ENCODE peak calls at places on chromosomes 16 and 17, in nine cellular contexts. T, N, Z, Q, R, L, G, J and H are unnamed samples.

GRCh38 chr17:67491678-67492019 is 114.6 kb downstream of the PITPNC1 start:
- DNase-seq in T (no peak), N (no peak), Z (no peak), Q (no peak), R (no peak), L (no peak), G (no peak), J (no peak), H (no peak)

GRCh38 chr17:7296189-7296861 is 1.9 kb upstream of the YBX2 start:
- DNase-seq in T (peak; percentile 85), N (peak; percentile 85), Z (no peak), Q (peak; percentile 76), R (peak; percentile 98), L (no peak), G (peak; percentile 80), J (peak; percentile 82), H (peak; percentile 91)

GRCh38 chr17:30290696-30291570 is 811 bp downstream of the BLMH start:
- DNase-seq in T (peak; percentile 61), N (no peak), Z (no peak), Q (peak; percentile 58), R (peak; percentile 89), L (no peak), G (peak; percentile 44), J (peak; percentile 33), H (peak; percentile 50)

GRCh38 chr16:56812884-56813283 is 52.1 kb upstream of the SLC12A3 start:
- DNase-seq in T (no peak), N (no peak), Z (no peak), Q (no peak), R (no peak), L (no peak), G (no peak), J (peak; percentile 61), H (no peak)

GRCh38 chr16:69823831-69824563 is 61.9 kb downstream of the WWP2 start:
- DNase-seq in T (peak; percentile 87), N (peak; percentile 70), Z (no peak), Q (no peak), R (no peak), L (no peak), G (no peak), J (peak; percentile 8), H (peak; percentile 76)

GRCh38 chr17:63544467-63545301 is 5.6 kb upstream of the DCAF7 start:
- DNase-seq in T (no peak), N (no peak), Z (no peak), Q (no peak), R (peak; percentile 50), L (no peak), G (no peak), J (no peak), H (no peak)

GRCh38 chr17:2710804-2711607 is 558 bp downstream of the CLUH start:
- DNase-seq in T (peak; percentile 61), N (no peak), Z (no peak), Q (peak; percentile 63), R (peak; percentile 91), L (no peak), G (no peak), J (no peak), H (no peak)

GRCh38 chr17:35745749-35746320 is 7.2 kb downstream of the GAS2L2 start:
- DNase-seq in T (no peak), N (no peak), Z (no peak), Q (no peak), R (no peak), L (no peak), G (no peak), J (no peak), H (no peak)

GRCh38 chr17:45663772-45664171 is 120.3 kb upstream of the CRHR1 start:
- DNase-seq in T (no peak), N (no peak), Z (no peak), Q (no peak), R (no peak), L (no peak), G (no peak), J (no peak), H (no peak)

GRCh38 chr17:45668316-45668715 is 115.8 kb upstream of the CRHR1 start:
- DNase-seq in T (no peak), N (no peak), Z (no peak), Q (no peak), R (no peak), L (no peak), G (no peak), J (no peak), H (no peak)

GRCh38 chr17:45666641-45667040 is 117.5 kb upstream of the CRHR1 start:
- DNase-seq in T (no peak), N (no peak), Z (no peak), Q (no peak), R (no peak), L (no peak), G (no peak), J (no peak), H (no peak)

GRCh38 chr17:45667591-45668171 is 116.4 kb upstream of the CRHR1 start:
- DNase-seq in T (no peak), N (no peak), Z (no peak), Q (no peak), R (no peak), L (no peak), G (peak; percentile 54), J (no peak), H (no peak)

DNA sequence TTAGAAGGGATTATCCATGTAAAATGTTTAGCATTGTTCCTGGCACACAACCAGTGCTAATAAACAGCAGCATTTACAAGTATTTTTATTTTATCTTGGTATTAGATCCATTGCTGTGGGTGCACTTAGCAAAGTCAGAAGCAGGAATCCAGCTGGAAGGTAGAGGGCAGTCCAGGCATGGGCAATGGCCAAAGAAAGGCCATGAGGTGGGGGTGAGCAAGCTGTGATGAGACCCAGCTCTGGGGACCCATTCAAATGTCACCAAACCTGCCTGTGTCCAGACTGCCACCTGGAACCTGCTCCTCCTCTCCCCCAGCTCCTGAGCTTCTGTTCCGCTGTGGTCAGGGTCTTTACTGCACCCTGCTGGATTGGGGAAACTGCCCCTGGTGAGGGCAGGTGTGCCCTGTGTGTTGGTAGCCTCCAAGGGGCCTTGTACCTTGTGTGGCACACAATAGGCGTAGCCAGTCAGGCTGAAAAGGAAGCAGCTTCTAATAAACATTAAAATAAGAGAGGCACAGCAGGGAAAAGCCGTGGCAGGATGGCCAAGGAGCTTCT is 118.0 kb upstream of the CRHR1 start:
- DNase-seq in T (no peak), N (no peak), Z (no peak), Q (no peak), R (no peak), L (no peak), G (no peak), J (no peak), H (no peak)
- TF ChIP-seq CTCF in T (no peak), N (no peak), Z (no peak), Q (peak; percentile 19), R (no peak), L (peak; percentile 14), G (no peak), J (no peak), H (no peak)

GRCh38 chr16:63714876-63715275 is 1407.0 kb downstream of the CDH11 start:
- DNase-seq in T (no peak), N (no peak), Z (no peak), Q (no peak), R (no peak), L (no peak), G (no peak), J (no peak), H (no peak)

GRCh38 chr16:63719926-63720325 is 1401.9 kb downstream of the CDH11 start:
- DNase-seq in T (no peak), N (no peak), Z (no peak), Q (no peak), R (no peak), L (no peak), G (no peak), J (no peak), H (no peak)

DNA sequence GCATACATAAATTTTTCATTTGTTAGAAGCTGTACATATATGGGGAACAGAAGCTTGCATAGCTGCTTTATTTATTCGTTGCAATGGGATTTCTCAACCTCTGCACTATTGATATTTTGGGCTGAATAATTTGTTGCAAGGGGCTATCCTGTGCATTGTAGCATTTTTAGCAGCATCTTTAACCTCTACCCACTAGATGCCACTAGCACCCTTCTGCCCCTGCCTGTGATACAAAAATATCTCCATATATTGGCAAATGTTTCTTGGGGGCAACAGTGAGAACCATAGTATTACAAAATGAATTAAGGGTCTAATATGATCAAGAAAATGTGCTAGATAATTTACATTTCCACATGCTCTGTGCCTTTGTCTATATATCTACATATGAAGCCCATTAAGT is 1401.0 kb downstream of the CDH11 start:
- DNase-seq in T (no peak), N (no peak), Z (no peak), Q (peak; percentile 1), R (no peak), L (no peak), G (no peak), J (peak; percentile 22), H (no peak)
- TF ChIP-seq CTCF in T (no peak), N (no peak), Z (no peak), Q (peak; percentile 54), R (no peak), L (no peak), G (no peak), J (peak; percentile 44), H (no peak)

DNA sequence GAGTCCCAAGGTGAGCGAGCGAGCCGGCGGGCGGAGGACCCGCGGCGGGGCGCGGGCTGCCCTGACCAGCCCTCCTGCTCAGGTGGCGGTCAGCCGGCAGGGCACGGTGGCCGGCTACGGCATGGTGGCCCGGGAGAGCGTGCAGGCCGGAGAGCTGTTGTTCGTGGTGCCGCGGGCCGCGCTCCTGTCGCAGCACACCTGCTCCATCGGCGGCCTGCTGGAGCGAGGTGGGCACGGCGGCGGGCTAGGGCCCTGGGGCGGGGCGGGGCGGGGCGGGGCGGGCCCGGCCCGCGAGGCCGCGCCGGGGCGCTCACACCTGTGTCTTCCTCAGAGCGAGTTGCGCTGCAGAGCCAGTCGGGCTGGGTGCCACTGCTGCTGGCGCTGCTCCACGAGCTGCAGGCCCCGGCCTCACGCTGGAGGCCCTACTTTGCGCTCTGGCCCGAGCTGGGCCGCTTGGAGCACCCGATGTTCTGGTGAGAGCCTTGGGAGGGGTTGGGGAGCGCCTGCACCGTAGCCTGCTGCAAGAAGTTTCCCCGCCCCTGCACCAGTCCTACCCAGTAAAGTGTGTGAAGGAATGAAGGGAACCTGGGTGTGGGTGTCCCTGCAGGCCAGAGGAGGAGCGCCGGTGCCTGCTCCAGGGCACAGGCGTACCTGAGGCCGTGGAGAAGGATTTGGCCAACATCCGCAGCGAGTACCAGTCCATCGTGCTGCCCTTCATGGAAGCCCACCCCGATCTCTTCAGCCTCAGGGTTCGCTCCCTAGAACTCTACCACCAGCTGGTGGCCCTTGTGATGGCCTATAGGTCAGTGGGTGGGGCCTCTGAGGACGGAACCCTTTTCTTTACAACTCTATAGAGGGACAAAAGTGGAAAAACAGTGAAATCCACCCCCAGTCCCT is 802 bp downstream of the SETD6 start:
- DNase-seq in T (peak; percentile 67), N (no peak), Z (no peak), Q (peak; percentile 75), R (peak; percentile 89), L (no peak), G (no peak), J (no peak), H (peak; percentile 79)
- TF ChIP-seq CTCF in T (no peak), N (no peak), Z (no peak), Q (no peak), R (no peak), L (no peak), G (no peak), J (no peak), H (no peak)

GRCh38 chr17:45824901-45825492 is 19.7 kb upstream of the SPPL2C start:
- DNase-seq in T (no peak), N (no peak), Z (no peak), Q (no peak), R (peak; percentile 59), L (no peak), G (no peak), J (no peak), H (no peak)

GRCh38 chr17:45825792-45826191 is 18.9 kb upstream of the SPPL2C start:
- DNase-seq in T (no peak), N (no peak), Z (no peak), Q (no peak), R (no peak), L (no peak), G (peak; percentile 69), J (no peak), H (no peak)

GRCh38 chr17:45823598-45823997 is 21.1 kb upstream of the SPPL2C start:
- DNase-seq in T (no peak), N (no peak), Z (no peak), Q (no peak), R (no peak), L (no peak), G (no peak), J (no peak), H (no peak)

GRCh38 chr17:45826919-45827628 is 17.6 kb upstream of the SPPL2C start:
- DNase-seq in T (no peak), N (no peak), Z (no peak), Q (no peak), R (peak; percentile 62), L (no peak), G (no peak), J (no peak), H (no peak)

GRCh38 chr17:45824475-45824874 is 20.2 kb upstream of the SPPL2C start:
- DNase-seq in T (no peak), N (no peak), Z (no peak), Q (no peak), R (no peak), L (no peak), G (no peak), J (no peak), H (no peak)
- TF ChIP-seq CTCF in T (no peak), N (no peak), Z (no peak), Q (no peak), R (no peak), L (no peak), G (no peak), J (no peak), H (no peak)